ENCODE peak calls at places on chromosomes 12 and 14, in ten cellular contexts. O is NCI-H2171 treated with DMSO at 0.1 percent for 48 hours; L is stimulated activated CD4-positive, alpha-beta T cell treated with anti-CD3 and anti-CD28 coated beads, Interleukin-1b, Interleukin-23, amount 100 ng/mL, for 1 hour; R is SHP77; G is T-helper 17 cell; U is activated T-cell treated with anti-CD3 and anti-CD28 coated beads, Interleukin-2, amount 50 U/mL, for 4 hours; A is AG08396; E is heart right ventricle; B is fibroblast of the aortic adventitia; N is posterior cingulate gyrus. I is an unnamed sample.

GRCh38 chr12:27285395-27285794 is 41.3 kb downstream of the STK38L start:
- DNase-seq in B (peak; percentile 15), O (no peak), U (no peak), R (no peak), A (no peak), G (no peak), N (no peak), L (no peak), E (no peak), I (peak; percentile 35)

GRCh38 chr14:73786942-73787759 is 64.5 kb upstream of the PTGR2 start:
- DNase-seq in R (no peak), U (peak; percentile 37), L (no peak), E (peak; percentile 79), B (peak; percentile 37), A (peak; percentile 57), O (peak; percentile 42), N (peak; percentile 96), G (peak; percentile 35), I (peak; percentile 68)

GRCh38 chr14:72726444-72726843 is 167.5 kb downstream of the DPF3 start:
- DNase-seq in N (peak; percentile 55), U (no peak), G (no peak), R (no peak), O (no peak), A (peak; percentile 21), L (no peak), B (no peak), E (no peak), I (no peak)

GRCh38 chr12:42475055-42475454 is 114.5 kb downstream of the PRICKLE1 start:
- DNase-seq in R (no peak), U (no peak), O (peak; percentile 25), A (no peak), E (no peak), L (no peak), G (no peak), N (no peak), B (no peak), I (no peak)

GRCh38 chr14:22381751-22382150 is 207.3 kb downstream of the DAD1 start:
- DNase-seq in E (no peak), U (no peak), G (no peak), N (no peak), A (no peak), O (no peak), R (no peak), B (no peak), L (no peak), I (no peak)

GRCh38 chr12:17301544-17301943 is 695.6 kb upstream of the LMO3 start:
- DNase-seq in B (no peak), A (no peak), O (no peak), R (no peak), U (no peak), N (no peak), G (no peak), L (no peak), E (no peak), I (no peak)

GRCh38 chr12:56332512-56333196 is 1.1 kb downstream of the PAN2 start:
- DNase-seq in E (no peak), L (no peak), B (no peak), O (no peak), U (no peak), G (no peak), R (no peak), A (no peak), N (peak; percentile 62), I (no peak)

GRCh38 chr12:15684896-15685658 is 104.1 kb downstream of the EPS8 start:
- DNase-seq in R (no peak), U (no peak), N (no peak), B (no peak), A (no peak), O (no peak), G (no peak), L (no peak), E (no peak), I (no peak)

GRCh38 chr12:118052324-118053070 is 8.5 kb downstream of the WSB2 start:
- DNase-seq in E (peak; percentile 62), L (no peak), B (peak; percentile 91), R (no peak), N (peak; percentile 83), A (peak; percentile 92), U (no peak), G (no peak), O (no peak), I (peak; percentile 91)

GRCh38 chr12:66119229-66119869 is 11.2 kb downstream of the LLPH start:
- DNase-seq in O (no peak), L (no peak), N (no peak), E (no peak), G (no peak), A (no peak), B (peak; percentile 29), R (no peak), U (no peak), I (peak; percentile 39)

GRCh38 chr14:52348796-52349195 is 34.7 kb downstream of the PTGER2 start:
- DNase-seq in E (no peak), U (no peak), O (no peak), N (no peak), L (no peak), G (no peak), B (peak; percentile 59), A (no peak), R (no peak), I (peak; percentile 49)

GRCh38 chr12:105831372-105831771 is 307.4 kb downstream of the NUAK1 start:
- DNase-seq in N (no peak), O (peak; percentile 86), G (no peak), R (peak; percentile 1), A (no peak), E (no peak), B (no peak), L (no peak), U (no peak), I (no peak)

GRCh38 chr14:104864267-104865068 is 600 bp upstream of the CEP170B start:
- DNase-seq in G (no peak), U (peak; percentile 5), O (peak; percentile 40), B (no peak), A (no peak), L (no peak), N (peak; percentile 83), R (no peak), E (peak; percentile 23), I (peak; percentile 44)

GRCh38 chr14:67391266-67391665 is 20.7 kb downstream of the PLEK2 start:
- DNase-seq in O (no peak), A (no peak), L (no peak), E (no peak), B (no peak), R (no peak), U (no peak), G (no peak), N (no peak), I (no peak)

GRCh38 chr14:53814371-53814770 is 142.3 kb downstream of the BMP4 start:
- DNase-seq in B (no peak), G (no peak), A (no peak), E (no peak), U (no peak), L (no peak), O (no peak), N (no peak), R (no peak), I (no peak)

GRCh38 chr14:100038065-100038464 is 27.2 kb upstream of the EVL start:
- DNase-seq in O (no peak), B (no peak), N (no peak), L (no peak), E (no peak), A (no peak), U (no peak), R (no peak), G (no peak), I (no peak)

GRCh38 chr12:104164635-104165034 is 26.6 kb upstream of the NFYB start:
- DNase-seq in L (no peak), A (no peak), U (no peak), R (no peak), O (no peak), E (no peak), N (no peak), B (no peak), G (no peak), I (no peak)

GRCh38 chr12:29131539-29131938 is 17.5 kb upstream of the FAR2 start:
- DNase-seq in L (no peak), U (no peak), B (peak; percentile 41), G (no peak), N (no peak), E (no peak), O (no peak), R (no peak), A (no peak), I (no peak)

GRCh38 chr12:7113389-7113871 is 4.4 kb upstream of the C1RL start:
- DNase-seq in R (no peak), G (peak; percentile 29), L (no peak), A (peak; percentile 73), O (peak; percentile 89), U (peak; percentile 20), N (peak; percentile 73), B (peak; percentile 69), E (no peak), I (peak; percentile 81)

GRCh38 chr12:128820723-128821432 is 2.9 kb downstream of the SLC15A4 start:
- DNase-seq in L (no peak), G (no peak), U (no peak), A (no peak), N (peak; percentile 73), B (no peak), O (no peak), E (peak; percentile 30), R (no peak), I (no peak)

GRCh38 chr14:56119221-56119967 is 1.2 kb downstream of the PELI2 start:
- DNase-seq in A (peak; percentile 48), B (peak; percentile 25), L (no peak), R (no peak), O (peak; percentile 55), N (peak; percentile 91), E (peak; percentile 61), U (peak; percentile 6), G (no peak), I (peak; percentile 67)

GRCh38 chr12:120822832-120823503 is 81.2 kb downstream of the SPPL3 start:
- DNase-seq in E (no peak), B (no peak), G (no peak), R (no peak), O (no peak), L (no peak), N (no peak), U (no peak), A (no peak), I (no peak)

GRCh38 chr14:54200726-54201125 is 196.1 kb upstream of the CDKN3 start:
- DNase-seq in R (no peak), G (no peak), L (no peak), A (peak; percentile 64), N (no peak), O (no peak), B (no peak), U (no peak), E (no peak), I (peak; percentile 65)

GRCh38 chr14:75295061-75295461 is 16.4 kb downstream of the FOS start:
- DNase-seq in E (peak; percentile 69), O (no peak), A (peak; percentile 80), B (peak; percentile 91), L (no peak), U (no peak), G (no peak), N (peak; percentile 92), R (no peak), I (peak; percentile 86)

GRCh38 chr14:35336171-35337073 is 44.2 kb downstream of the PSMA6 start:
- DNase-seq in E (peak; percentile 95), R (peak; percentile 73), N (peak; percentile 86), U (no peak), A (peak; percentile 89), L (no peak), O (no peak), B (peak; percentile 92), G (no peak), I (no peak)

GRCh38 chr14:61380984-61381383 is 59.6 kb downstream of the PRKCH start:
- DNase-seq in B (no peak), N (no peak), L (no peak), U (no peak), A (no peak), E (no peak), R (no peak), O (no peak), G (no peak), I (no peak)

GRCh38 chr14:99699071-99699760 is 15.1 kb downstream of the CYP46A1 start:
- DNase-seq in N (no peak), B (no peak), A (no peak), E (no peak), R (no peak), U (no peak), L (no peak), G (no peak), O (no peak), I (no peak)

GRCh38 chr12:24991209-24992049 is 42.5 kb upstream of the BCAT1 start:
- DNase-seq in A (peak; percentile 48), B (peak; percentile 76), N (no peak), L (no peak), U (no peak), R (peak; percentile 63), E (no peak), O (peak; percentile 77), G (no peak), I (peak; percentile 72)

I was measured in GM03348.